ENCODE peak calls at places on chromosomes 4 and X, in ten cellular contexts. One of them, this sample, is unnamed.

GRCh38 chr4:8409271-8410065 is 31.1 kb downstream of the ACOX3 start:
- DNase-seq in GM12865: peak
- DNase-seq in natural killer cell treated with Interleukin-12 subunit alpha and Interleukin-12 subunit beta and Interleukin-15 and Interleukin-18, amount 100 ng/mL, for 72 hours: peak
- DNase-seq in T-helper 2 cell: peak
- DNase-seq in NCI-H774: no peak
- DNase-seq in endothelial cell: no peak
- DNase-seq in BE2C: peak
- DNase-seq in NCI-H446 treated with DMSO at 0.1 percent for 48 hours: no peak
- DNase-seq in T-helper 1 cell: peak
- DNase-seq in RWPE1: no peak
- DNase-seq in this sample: peak

GRCh38 chr4:164169591-164169990 is 584.3 kb upstream of the SMIM31 start:
- DNase-seq in natural killer cell treated with Interleukin-12 subunit alpha and Interleukin-12 subunit beta and Interleukin-15 and Interleukin-18, amount 100 ng/mL, for 72 hours: no peak
- DNase-seq in endothelial cell: no peak
- DNase-seq in T-helper 2 cell: no peak
- DNase-seq in T-helper 1 cell: no peak
- DNase-seq in GM12865: no peak
- DNase-seq in NCI-H774: no peak
- DNase-seq in BE2C: no peak
- DNase-seq in NCI-H446 treated with DMSO at 0.1 percent for 48 hours: no peak
- DNase-seq in RWPE1: peak
- DNase-seq in this sample: no peak

GRCh38 chrX:34764842-34765241 is 107.8 kb upstream of the TMEM47 start:
- DNase-seq in GM12865: no peak
- DNase-seq in RWPE1: no peak
- DNase-seq in NCI-H774: no peak
- DNase-seq in T-helper 2 cell: no peak
- DNase-seq in NCI-H446 treated with DMSO at 0.1 percent for 48 hours: no peak
- DNase-seq in BE2C: no peak
- DNase-seq in endothelial cell: no peak
- DNase-seq in T-helper 1 cell: no peak
- DNase-seq in natural killer cell treated with Interleukin-12 subunit alpha and Interleukin-12 subunit beta and Interleukin-15 and Interleukin-18, amount 100 ng/mL, for 72 hours: no peak
- DNase-seq in this sample: no peak

GRCh38 chrX:150731795-150732194 is 38.6 kb downstream of the MTMR1 start:
- DNase-seq in BE2C: no peak
- DNase-seq in T-helper 1 cell: no peak
- DNase-seq in RWPE1: peak
- DNase-seq in T-helper 2 cell: no peak
- DNase-seq in endothelial cell: no peak
- DNase-seq in GM12865: no peak
- DNase-seq in NCI-H774: no peak
- DNase-seq in natural killer cell treated with Interleukin-12 subunit alpha and Interleukin-12 subunit beta and Interleukin-15 and Interleukin-18, amount 100 ng/mL, for 72 hours: no peak
- DNase-seq in NCI-H446 treated with DMSO at 0.1 percent for 48 hours: no peak
- DNase-seq in this sample: no peak

GRCh38 chrX:47619486-47620302 is at the start of gene SYN1:
- DNase-seq in GM12865: peak
- DNase-seq in endothelial cell: peak
- DNase-seq in RWPE1: peak
- DNase-seq in BE2C: peak
- DNase-seq in T-helper 2 cell: peak
- DNase-seq in NCI-H446 treated with DMSO at 0.1 percent for 48 hours: peak
- DNase-seq in T-helper 1 cell: peak
- DNase-seq in natural killer cell treated with Interleukin-12 subunit alpha and Interleukin-12 subunit beta and Interleukin-15 and Interleukin-18, amount 100 ng/mL, for 72 hours: peak
- DNase-seq in NCI-H774: peak
- DNase-seq in this sample: peak

GRCh38 chrX:122268353-122268752 is 915.7 kb upstream of the GRIA3 start:
- DNase-seq in T-helper 2 cell: no peak
- DNase-seq in GM12865: no peak
- DNase-seq in endothelial cell: no peak
- DNase-seq in NCI-H774: no peak
- DNase-seq in natural killer cell treated with Interleukin-12 subunit alpha and Interleukin-12 subunit beta and Interleukin-15 and Interleukin-18, amount 100 ng/mL, for 72 hours: no peak
- DNase-seq in T-helper 1 cell: no peak
- DNase-seq in NCI-H446 treated with DMSO at 0.1 percent for 48 hours: no peak
- DNase-seq in BE2C: no peak
- DNase-seq in RWPE1: no peak
- DNase-seq in this sample: no peak

GRCh38 chrX:131841496-131842410 is 181.3 kb upstream of the STK26 start:
- DNase-seq in NCI-H446 treated with DMSO at 0.1 percent for 48 hours: no peak
- DNase-seq in natural killer cell treated with Interleukin-12 subunit alpha and Interleukin-12 subunit beta and Interleukin-15 and Interleukin-18, amount 100 ng/mL, for 72 hours: no peak
- DNase-seq in BE2C: peak
- DNase-seq in NCI-H774: peak
- DNase-seq in RWPE1: peak
- DNase-seq in GM12865: peak
- DNase-seq in endothelial cell: no peak
- DNase-seq in T-helper 1 cell: no peak
- DNase-seq in T-helper 2 cell: peak
- DNase-seq in this sample: peak

GRCh38 chr4:91427171-91427570 is 876.6 kb upstream of the GRID2 start:
- DNase-seq in GM12865: no peak
- DNase-seq in natural killer cell treated with Interleukin-12 subunit alpha and Interleukin-12 subunit beta and Interleukin-15 and Interleukin-18, amount 100 ng/mL, for 72 hours: no peak
- DNase-seq in T-helper 2 cell: no peak
- DNase-seq in T-helper 1 cell: no peak
- DNase-seq in NCI-H446 treated with DMSO at 0.1 percent for 48 hours: no peak
- DNase-seq in NCI-H774: no peak
- DNase-seq in endothelial cell: no peak
- DNase-seq in BE2C: no peak
- DNase-seq in RWPE1: peak
- DNase-seq in this sample: no peak

GRCh38 chr4:76883147-76883546 is 14.8 kb downstream of the SOWAHB start:
- DNase-seq in BE2C: no peak
- DNase-seq in NCI-H446 treated with DMSO at 0.1 percent for 48 hours: no peak
- DNase-seq in endothelial cell: no peak
- DNase-seq in T-helper 2 cell: no peak
- DNase-seq in NCI-H774: no peak
- DNase-seq in GM12865: no peak
- DNase-seq in natural killer cell treated with Interleukin-12 subunit alpha and Interleukin-12 subunit beta and Interleukin-15 and Interleukin-18, amount 100 ng/mL, for 72 hours: no peak
- DNase-seq in T-helper 1 cell: no peak
- DNase-seq in RWPE1: no peak
- DNase-seq in this sample: no peak

GRCh38 chrX:48458711-48459110 is 11.3 kb downstream of the SLC38A5 start:
- DNase-seq in BE2C: no peak
- DNase-seq in T-helper 1 cell: no peak
- DNase-seq in NCI-H774: no peak
- DNase-seq in RWPE1: no peak
- DNase-seq in T-helper 2 cell: no peak
- DNase-seq in endothelial cell: no peak
- DNase-seq in GM12865: no peak
- DNase-seq in NCI-H446 treated with DMSO at 0.1 percent for 48 hours: no peak
- DNase-seq in natural killer cell treated with Interleukin-12 subunit alpha and Interleukin-12 subunit beta and Interleukin-15 and Interleukin-18, amount 100 ng/mL, for 72 hours: no peak
- DNase-seq in this sample: no peak

GRCh38 chrX:136067097-136067496 is 80.2 kb upstream of the FHL1 start:
- DNase-seq in natural killer cell treated with Interleukin-12 subunit alpha and Interleukin-12 subunit beta and Interleukin-15 and Interleukin-18, amount 100 ng/mL, for 72 hours: no peak
- DNase-seq in NCI-H774: no peak
- DNase-seq in T-helper 1 cell: no peak
- DNase-seq in NCI-H446 treated with DMSO at 0.1 percent for 48 hours: no peak
- DNase-seq in BE2C: no peak
- DNase-seq in T-helper 2 cell: no peak
- DNase-seq in RWPE1: no peak
- DNase-seq in endothelial cell: no peak
- DNase-seq in GM12865: no peak
- DNase-seq in this sample: no peak

GRCh38 chrX:110241816-110242215 is 76.1 kb downstream of the AMMECR1 start:
- DNase-seq in BE2C: no peak
- DNase-seq in natural killer cell treated with Interleukin-12 subunit alpha and Interleukin-12 subunit beta and Interleukin-15 and Interleukin-18, amount 100 ng/mL, for 72 hours: no peak
- DNase-seq in NCI-H774: no peak
- DNase-seq in GM12865: no peak
- DNase-seq in NCI-H446 treated with DMSO at 0.1 percent for 48 hours: peak
- DNase-seq in RWPE1: no peak
- DNase-seq in endothelial cell: no peak
- DNase-seq in T-helper 1 cell: no peak
- DNase-seq in T-helper 2 cell: no peak
- DNase-seq in this sample: no peak

GRCh38 chr4:70901607-70901983 is 574 bp upstream of the MOB1B start:
- DNase-seq in NCI-H774: no peak
- DNase-seq in GM12865: peak
- DNase-seq in NCI-H446 treated with DMSO at 0.1 percent for 48 hours: no peak
- DNase-seq in T-helper 2 cell: no peak
- DNase-seq in endothelial cell: no peak
- DNase-seq in BE2C: no peak
- DNase-seq in T-helper 1 cell: no peak
- DNase-seq in RWPE1: no peak
- DNase-seq in natural killer cell treated with Interleukin-12 subunit alpha and Interleukin-12 subunit beta and Interleukin-15 and Interleukin-18, amount 100 ng/mL, for 72 hours: no peak
- DNase-seq in this sample: no peak

GRCh38 chr4:139943277-139943676 is 210.7 kb downstream of the MAML3 start:
- DNase-seq in endothelial cell: no peak
- DNase-seq in NCI-H446 treated with DMSO at 0.1 percent for 48 hours: no peak
- DNase-seq in T-helper 2 cell: no peak
- DNase-seq in BE2C: no peak
- DNase-seq in NCI-H774: no peak
- DNase-seq in RWPE1: no peak
- DNase-seq in T-helper 1 cell: no peak
- DNase-seq in GM12865: no peak
- DNase-seq in natural killer cell treated with Interleukin-12 subunit alpha and Interleukin-12 subunit beta and Interleukin-15 and Interleukin-18, amount 100 ng/mL, for 72 hours: no peak
- DNase-seq in this sample: no peak

GRCh38 chr4:4762909-4763814 is 96.3 kb upstream of the MSX1 start:
- DNase-seq in NCI-H446 treated with DMSO at 0.1 percent for 48 hours: no peak
- DNase-seq in NCI-H774: no peak
- DNase-seq in RWPE1: peak
- DNase-seq in natural killer cell treated with Interleukin-12 subunit alpha and Interleukin-12 subunit beta and Interleukin-15 and Interleukin-18, amount 100 ng/mL, for 72 hours: no peak
- DNase-seq in endothelial cell: peak
- DNase-seq in T-helper 1 cell: no peak
- DNase-seq in GM12865: peak
- DNase-seq in T-helper 2 cell: no peak
- DNase-seq in BE2C: peak
- DNase-seq in this sample: no peak

GRCh38 chrX:131985526-131986049 is 37.5 kb upstream of the STK26 start:
- DNase-seq in NCI-H446 treated with DMSO at 0.1 percent for 48 hours: no peak
- DNase-seq in RWPE1: no peak
- DNase-seq in natural killer cell treated with Interleukin-12 subunit alpha and Interleukin-12 subunit beta and Interleukin-15 and Interleukin-18, amount 100 ng/mL, for 72 hours: no peak
- DNase-seq in BE2C: no peak
- DNase-seq in NCI-H774: no peak
- DNase-seq in endothelial cell: no peak
- DNase-seq in T-helper 1 cell: no peak
- DNase-seq in GM12865: no peak
- DNase-seq in T-helper 2 cell: no peak
- DNase-seq in this sample: no peak

GRCh38 chr4:182240161-182241130 is 2.8 kb upstream of the TENM3 start:
- DNase-seq in NCI-H774: no peak
- DNase-seq in T-helper 1 cell: no peak
- DNase-seq in BE2C: no peak
- DNase-seq in RWPE1: peak
- DNase-seq in natural killer cell treated with Interleukin-12 subunit alpha and Interleukin-12 subunit beta and Interleukin-15 and Interleukin-18, amount 100 ng/mL, for 72 hours: no peak
- DNase-seq in T-helper 2 cell: no peak
- DNase-seq in endothelial cell: no peak
- DNase-seq in NCI-H446 treated with DMSO at 0.1 percent for 48 hours: no peak
- DNase-seq in GM12865: no peak
- DNase-seq in this sample: no peak

GRCh38 chrX:129449141-129449540 is 74.1 kb downstream of the SMARCA1 start:
- DNase-seq in T-helper 1 cell: no peak
- DNase-seq in NCI-H446 treated with DMSO at 0.1 percent for 48 hours: no peak
- DNase-seq in GM12865: peak
- DNase-seq in BE2C: no peak
- DNase-seq in NCI-H774: no peak
- DNase-seq in endothelial cell: no peak
- DNase-seq in RWPE1: no peak
- DNase-seq in natural killer cell treated with Interleukin-12 subunit alpha and Interleukin-12 subunit beta and Interleukin-15 and Interleukin-18, amount 100 ng/mL, for 72 hours: no peak
- DNase-seq in T-helper 2 cell: no peak
- DNase-seq in this sample: no peak

GRCh38 chr4:80154547-80154933 is 42.8 kb upstream of the PRDM8 start:
- DNase-seq in natural killer cell treated with Interleukin-12 subunit alpha and Interleukin-12 subunit beta and Interleukin-15 and Interleukin-18, amount 100 ng/mL, for 72 hours: no peak
- DNase-seq in BE2C: no peak
- DNase-seq in T-helper 1 cell: no peak
- DNase-seq in T-helper 2 cell: no peak
- DNase-seq in GM12865: no peak
- DNase-seq in NCI-H446 treated with DMSO at 0.1 percent for 48 hours: no peak
- DNase-seq in endothelial cell: no peak
- DNase-seq in RWPE1: no peak
- DNase-seq in NCI-H774: no peak
- DNase-seq in this sample: no peak

GRCh38 chr4:678331-678734 is 4.0 kb downstream of the MYL5 start:
- DNase-seq in T-helper 1 cell: no peak
- DNase-seq in NCI-H774: no peak
- DNase-seq in natural killer cell treated with Interleukin-12 subunit alpha and Interleukin-12 subunit beta and Interleukin-15 and Interleukin-18, amount 100 ng/mL, for 72 hours: no peak
- DNase-seq in endothelial cell: peak
- DNase-seq in BE2C: no peak
- DNase-seq in NCI-H446 treated with DMSO at 0.1 percent for 48 hours: no peak
- DNase-seq in T-helper 2 cell: no peak
- DNase-seq in GM12865: no peak
- DNase-seq in RWPE1: no peak
- DNase-seq in this sample: no peak

GRCh38 chr4:952881-953573 is 20.3 kb downstream of the DGKQ start:
- DNase-seq in T-helper 1 cell: peak
- DNase-seq in BE2C: no peak
- DNase-seq in endothelial cell: no peak
- DNase-seq in GM12865: no peak
- DNase-seq in NCI-H774: no peak
- DNase-seq in RWPE1: no peak
- DNase-seq in NCI-H446 treated with DMSO at 0.1 percent for 48 hours: no peak
- DNase-seq in natural killer cell treated with Interleukin-12 subunit alpha and Interleukin-12 subunit beta and Interleukin-15 and Interleukin-18, amount 100 ng/mL, for 72 hours: peak
- DNase-seq in T-helper 2 cell: no peak
- DNase-seq in this sample: no peak

GRCh38 chr4:157521916-157522315 is 301.4 kb downstream of the GRIA2 start:
- DNase-seq in NCI-H446 treated with DMSO at 0.1 percent for 48 hours: no peak
- DNase-seq in BE2C: no peak
- DNase-seq in GM12865: no peak
- DNase-seq in endothelial cell: no peak
- DNase-seq in RWPE1: no peak
- DNase-seq in NCI-H774: no peak
- DNase-seq in T-helper 1 cell: no peak
- DNase-seq in natural killer cell treated with Interleukin-12 subunit alpha and Interleukin-12 subunit beta and Interleukin-15 and Interleukin-18, amount 100 ng/mL, for 72 hours: no peak
- DNase-seq in T-helper 2 cell: no peak
- DNase-seq in this sample: no peak

GRCh38 chr4:153365003-153365402 is 20.5 kb downstream of the MND1 start:
- DNase-seq in NCI-H446 treated with DMSO at 0.1 percent for 48 hours: no peak
- DNase-seq in T-helper 2 cell: no peak
- DNase-seq in GM12865: no peak
- DNase-seq in RWPE1: no peak
- DNase-seq in endothelial cell: no peak
- DNase-seq in BE2C: no peak
- DNase-seq in natural killer cell treated with Interleukin-12 subunit alpha and Interleukin-12 subunit beta and Interleukin-15 and Interleukin-18, amount 100 ng/mL, for 72 hours: no peak
- DNase-seq in NCI-H774: no peak
- DNase-seq in T-helper 1 cell: no peak
- DNase-seq in this sample: no peak

GRCh38 chrX:103520391-103520790 is 1.1 kb upstream of the RAB40A start:
- DNase-seq in endothelial cell: no peak
- DNase-seq in BE2C: no peak
- DNase-seq in natural killer cell treated with Interleukin-12 subunit alpha and Interleukin-12 subunit beta and Interleukin-15 and Interleukin-18, amount 100 ng/mL, for 72 hours: no peak
- DNase-seq in NCI-H774: no peak
- DNase-seq in T-helper 2 cell: no peak
- DNase-seq in GM12865: no peak
- DNase-seq in T-helper 1 cell: no peak
- DNase-seq in NCI-H446 treated with DMSO at 0.1 percent for 48 hours: no peak
- DNase-seq in RWPE1: no peak
- DNase-seq in this sample: no peak

GRCh38 chr4:174260099-174260498 is 23.4 kb downstream of the FBXO8 start:
- DNase-seq in NCI-H774: no peak
- DNase-seq in BE2C: no peak
- DNase-seq in T-helper 1 cell: no peak
- DNase-seq in NCI-H446 treated with DMSO at 0.1 percent for 48 hours: no peak
- DNase-seq in GM12865: no peak
- DNase-seq in endothelial cell: no peak
- DNase-seq in natural killer cell treated with Interleukin-12 subunit alpha and Interleukin-12 subunit beta and Interleukin-15 and Interleukin-18, amount 100 ng/mL, for 72 hours: no peak
- DNase-seq in RWPE1: peak
- DNase-seq in T-helper 2 cell: no peak
- DNase-seq in this sample: no peak

GRCh38 chr4:53005149-53005546 is 143.0 kb downstream of the RASL11B start:
- DNase-seq in T-helper 2 cell: no peak
- DNase-seq in natural killer cell treated with Interleukin-12 subunit alpha and Interleukin-12 subunit beta and Interleukin-15 and Interleukin-18, amount 100 ng/mL, for 72 hours: no peak
- DNase-seq in endothelial cell: no peak
- DNase-seq in GM12865: no peak
- DNase-seq in BE2C: no peak
- DNase-seq in T-helper 1 cell: no peak
- DNase-seq in RWPE1: no peak
- DNase-seq in NCI-H774: no peak
- DNase-seq in NCI-H446 treated with DMSO at 0.1 percent for 48 hours: no peak
- DNase-seq in this sample: no peak

This sample was measured in T-cell.